ENCODE peak calls at places on chromosomes 6 and 20, in six cellular contexts. One of them, this sample, is unnamed.
A peak's percentile ranks its signal among the peaks of the same experiment; 100 is the strongest.

GRCh38 chr20:326645-327031 is 1.3 kb downstream of the SOX12 start:
- DNase-seq in HCT116: no peak
- DNase-seq in GM12878: no peak
- DNase-seq in H1: no peak
- DNase-seq in endothelial cell of umbilical vein: peak; percentile 41
- DNase-seq in K562: peak; percentile 51
- DNase-seq in this sample: no peak

GRCh38 chr6:43757966-43758616 is 11.9 kb upstream of the VEGFA start:
- DNase-seq in HCT116: no peak
- DNase-seq in GM12878: no peak
- DNase-seq in H1: no peak
- DNase-seq in endothelial cell of umbilical vein: no peak
- DNase-seq in K562: no peak
- DNase-seq in this sample: no peak

GRCh38 chr6:143233563-143234285 is 173.0 kb downstream of the AIG1 start:
- DNase-seq in HCT116: no peak
- DNase-seq in GM12878: no peak
- DNase-seq in H1: peak; percentile 54
- DNase-seq in endothelial cell of umbilical vein: no peak
- DNase-seq in K562: no peak
- DNase-seq in this sample: no peak

GRCh38 chr6:138518054-138518453 is 18.8 kb upstream of the NHSL1 start:
- DNase-seq in HCT116: no peak
- DNase-seq in GM12878: no peak
- DNase-seq in H1: no peak
- DNase-seq in endothelial cell of umbilical vein: no peak
- DNase-seq in K562: no peak
- DNase-seq in this sample: no peak

GRCh38 chr6:134532694-134533624 is 215.0 kb upstream of the SGK1 start:
- DNase-seq in HCT116: no peak
- DNase-seq in GM12878: no peak
- DNase-seq in H1: no peak
- DNase-seq in endothelial cell of umbilical vein: no peak
- DNase-seq in K562: peak; percentile 29
- DNase-seq in this sample: no peak

GRCh38 chr6:35718911-35719381 is 17.9 kb upstream of the ARMC12 start:
- DNase-seq in HCT116: no peak
- DNase-seq in GM12878: no peak
- DNase-seq in H1: no peak
- DNase-seq in endothelial cell of umbilical vein: peak; percentile 49
- DNase-seq in K562: no peak
- DNase-seq in this sample: no peak

GRCh38 chr6:111642463-111643158 is 36.9 kb upstream of the TRAF3IP2 start:
- DNase-seq in HCT116: peak; percentile 70
- DNase-seq in GM12878: peak; percentile 21
- DNase-seq in H1: peak; percentile 69
- DNase-seq in endothelial cell of umbilical vein: peak; percentile 79
- DNase-seq in K562: peak; percentile 73
- DNase-seq in this sample: peak; percentile 66

GRCh38 chr6:106512048-106512957 is 117.0 kb downstream of the RTN4IP1 start:
- DNase-seq in HCT116: no peak
- DNase-seq in GM12878: no peak
- DNase-seq in H1: peak; percentile 79
- DNase-seq in endothelial cell of umbilical vein: peak; percentile 71
- DNase-seq in K562: peak; percentile 16
- DNase-seq in this sample: no peak

GRCh38 chr20:3876676-3877075 is 12.5 kb upstream of the PANK2 start:
- DNase-seq in HCT116: no peak
- DNase-seq in GM12878: no peak
- DNase-seq in H1: no peak
- DNase-seq in endothelial cell of umbilical vein: peak; percentile 62
- DNase-seq in K562: no peak
- DNase-seq in this sample: peak; percentile 27

GRCh38 chr20:20887593-20888272 is 175.3 kb upstream of the RALGAPA2 start:
- DNase-seq in HCT116: no peak
- DNase-seq in GM12878: no peak
- DNase-seq in H1: peak; percentile 72
- DNase-seq in endothelial cell of umbilical vein: no peak
- DNase-seq in K562: no peak
- DNase-seq in this sample: no peak

GRCh38 chr6:46329568-46329967 is 158.8 kb upstream of the ENPP5 start:
- DNase-seq in HCT116: no peak
- DNase-seq in GM12878: no peak
- DNase-seq in H1: no peak
- DNase-seq in endothelial cell of umbilical vein: no peak
- DNase-seq in K562: no peak
- DNase-seq in this sample: no peak

GRCh38 chr20:63567382-63568169 is 6.5 kb downstream of the HELZ2 start:
- DNase-seq in HCT116: no peak
- DNase-seq in GM12878: peak; percentile 60
- DNase-seq in H1: no peak
- DNase-seq in endothelial cell of umbilical vein: no peak
- DNase-seq in K562: no peak
- DNase-seq in this sample: no peak

GRCh38 chr6:116876635-116877611 is at the start of gene RFX6:
- DNase-seq in HCT116: no peak
- DNase-seq in GM12878: no peak
- DNase-seq in H1: peak; percentile 80
- DNase-seq in endothelial cell of umbilical vein: no peak
- DNase-seq in K562: peak; percentile 9
- DNase-seq in this sample: no peak

GRCh38 chr6:71498643-71499042 is 210.0 kb downstream of the OGFRL1 start:
- DNase-seq in HCT116: no peak
- DNase-seq in GM12878: no peak
- DNase-seq in H1: no peak
- DNase-seq in endothelial cell of umbilical vein: no peak
- DNase-seq in K562: no peak
- DNase-seq in this sample: no peak

GRCh38 chr6:39933669-39934059 is 598 bp downstream of the MOCS1 start:
- DNase-seq in HCT116: no peak
- DNase-seq in GM12878: no peak
- DNase-seq in H1: no peak
- DNase-seq in endothelial cell of umbilical vein: no peak
- DNase-seq in K562: no peak
- DNase-seq in this sample: no peak

GRCh38 chr20:22226849-22227248 is 357.5 kb downstream of the FOXA2 start:
- DNase-seq in HCT116: no peak
- DNase-seq in GM12878: peak; percentile 47
- DNase-seq in H1: no peak
- DNase-seq in endothelial cell of umbilical vein: no peak
- DNase-seq in K562: no peak
- DNase-seq in this sample: no peak

GRCh38 chr20:49893242-49894072 is 21.9 kb downstream of the SPATA2 start:
- DNase-seq in HCT116: no peak
- DNase-seq in GM12878: no peak
- DNase-seq in H1: no peak
- DNase-seq in endothelial cell of umbilical vein: no peak
- DNase-seq in K562: no peak
- DNase-seq in this sample: peak; percentile 14
- H3K9ac ChIP-seq in HCT116: no peak overlapping the region
- H3K9ac ChIP-seq in GM12878: peak overlapping the region; percentile 51
- H3K9ac ChIP-seq in H1: no peak overlapping the region
- H3K9ac ChIP-seq in endothelial cell of umbilical vein: no peak overlapping the region
- H3K9ac ChIP-seq in K562: no peak overlapping the region
- H3K9ac ChIP-seq in this sample: no peak overlapping the region

GRCh38 chr6:166381381-166381732 is 1.4 kb downstream of the MPC1 start:
- DNase-seq in HCT116: no peak
- DNase-seq in GM12878: no peak
- DNase-seq in H1: no peak
- DNase-seq in endothelial cell of umbilical vein: no peak
- DNase-seq in K562: no peak
- DNase-seq in this sample: no peak

GRCh38 chr6:166379800-166380199 is 2.9 kb downstream of the MPC1 start:
- DNase-seq in HCT116: no peak
- DNase-seq in GM12878: no peak
- DNase-seq in H1: no peak
- DNase-seq in endothelial cell of umbilical vein: peak; percentile 92
- DNase-seq in K562: no peak
- DNase-seq in this sample: no peak

GRCh38 chr6:166381733-166382499 is 824 bp downstream of the MPC1 start:
- DNase-seq in HCT116: peak; percentile 45
- DNase-seq in GM12878: peak; percentile 42
- DNase-seq in H1: peak; percentile 93
- DNase-seq in endothelial cell of umbilical vein: peak; percentile 31
- DNase-seq in K562: peak; percentile 90
- DNase-seq in this sample: peak; percentile 46

GRCh38 chr6:166382933-166383816 is at the start of gene MPC1:
- DNase-seq in HCT116: peak; percentile 85
- DNase-seq in GM12878: peak; percentile 81
- DNase-seq in H1: peak; percentile 95
- DNase-seq in endothelial cell of umbilical vein: peak; percentile 96
- DNase-seq in K562: peak; percentile 98
- DNase-seq in this sample: peak; percentile 92

GRCh38 chr6:166382500-166382932 is 224 bp downstream of the MPC1 start:
- DNase-seq in HCT116: no peak
- DNase-seq in GM12878: no peak
- DNase-seq in H1: no peak
- DNase-seq in endothelial cell of umbilical vein: no peak
- DNase-seq in K562: no peak
- DNase-seq in this sample: no peak
- TF ChIP-seq POLR2A in HCT116: no peak
- TF ChIP-seq POLR2A in GM12878: peak; percentile 87
- TF ChIP-seq POLR2A in H1: no peak
- TF ChIP-seq POLR2A in endothelial cell of umbilical vein: peak; percentile 30
- TF ChIP-seq POLR2A in K562: peak; percentile 86
- TF ChIP-seq POLR2A in this sample: no peak

DNA sequence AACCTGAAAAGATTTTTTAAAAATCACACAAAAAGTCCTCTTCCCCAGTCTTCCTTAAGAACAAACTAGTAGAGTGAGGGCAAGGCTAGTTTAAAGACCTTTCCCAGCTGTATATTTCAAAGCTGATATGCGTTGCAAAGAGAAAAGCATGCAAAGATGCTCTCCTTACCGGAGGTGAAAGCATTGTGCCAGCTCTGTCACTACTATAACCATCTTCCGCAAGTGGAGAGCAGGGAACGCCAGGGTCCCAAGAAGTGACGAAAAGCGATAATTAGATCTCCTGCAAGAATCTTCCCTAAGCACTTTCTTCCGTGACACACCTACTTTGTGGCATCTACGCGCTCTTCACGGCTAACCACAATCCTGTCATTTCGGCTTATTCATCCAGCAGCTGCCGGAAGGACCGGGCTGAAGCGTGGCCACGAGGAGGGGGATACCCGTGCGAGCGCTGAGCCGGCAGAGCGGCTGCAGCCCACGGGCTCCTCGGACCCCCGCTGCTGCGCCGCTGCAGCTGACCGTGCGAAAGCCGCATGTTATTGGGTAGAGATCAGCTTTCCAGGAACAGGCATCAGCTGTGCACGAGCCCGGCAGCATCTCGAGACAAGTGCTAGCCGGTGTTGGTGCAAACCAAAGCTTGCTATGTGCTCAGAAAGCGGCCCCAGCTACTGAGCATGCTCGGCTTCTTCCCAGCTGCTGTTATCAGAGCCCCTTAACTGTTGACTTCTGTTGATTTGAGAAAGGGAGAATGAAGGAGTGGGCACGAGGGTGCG is 57.2 kb upstream of the ARHGAP18 start:
- DNase-seq in HCT116: no peak
- DNase-seq in GM12878: no peak
- DNase-seq in H1: peak; percentile 66
- DNase-seq in endothelial cell of umbilical vein: peak; percentile 57
- DNase-seq in K562: peak; percentile 71
- DNase-seq in this sample: peak; percentile 77
- H3K9ac ChIP-seq in HCT116: peak overlapping the region; percentile 52
- H3K9ac ChIP-seq in GM12878: no peak overlapping the region
- H3K9ac ChIP-seq in H1: no peak overlapping the region
- H3K9ac ChIP-seq in endothelial cell of umbilical vein: no peak overlapping the region
- H3K9ac ChIP-seq in K562: no peak overlapping the region
- H3K9ac ChIP-seq in this sample: no peak overlapping the region

DNA sequence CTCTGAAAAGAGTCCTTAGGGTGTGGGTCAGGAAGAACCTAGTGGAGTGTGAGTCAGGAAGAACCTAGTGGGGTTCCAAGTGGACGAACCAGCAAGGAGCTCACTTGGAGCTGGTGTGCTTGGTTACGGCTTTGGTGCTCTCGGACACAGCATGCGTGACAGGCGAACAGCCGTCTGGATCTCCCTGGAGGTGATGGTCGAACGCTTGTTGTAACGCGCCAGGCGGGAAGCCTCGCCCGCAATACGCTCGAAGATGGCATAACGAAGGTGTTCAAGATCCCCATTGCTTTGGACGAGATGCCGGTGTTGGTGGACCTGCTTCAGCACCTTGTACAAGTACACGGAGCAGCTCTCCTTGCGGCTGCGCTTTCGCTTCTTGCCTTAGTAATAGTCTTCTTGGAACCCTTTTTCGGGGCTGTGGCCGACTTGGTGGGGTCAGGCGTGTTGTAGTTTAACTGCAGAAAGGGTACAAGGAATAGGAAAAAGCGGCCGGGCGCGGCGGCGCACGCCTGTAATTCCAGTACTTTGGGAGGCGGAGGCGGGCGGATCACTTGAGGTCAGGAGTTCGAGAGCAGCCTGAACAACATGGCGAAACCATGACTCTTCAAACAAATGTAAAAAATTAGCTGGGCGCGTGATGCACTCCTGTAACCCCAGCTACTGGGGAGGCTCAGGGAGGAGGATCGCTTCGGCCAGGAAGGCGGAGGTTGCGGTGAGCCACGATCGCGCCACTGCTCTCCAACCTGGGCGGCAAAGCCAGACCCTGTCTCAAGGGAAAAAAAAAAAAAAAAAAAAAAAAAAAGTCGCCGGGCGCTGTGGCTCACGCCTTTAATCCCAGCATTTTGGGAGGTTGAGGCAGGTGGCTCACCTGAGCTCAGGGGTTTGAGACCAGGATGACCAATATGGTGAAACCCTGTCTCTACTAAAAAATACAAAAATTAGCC is 48.0 kb downstream of the OR2B2 start:
- DNase-seq in HCT116: no peak
- DNase-seq in GM12878: no peak
- DNase-seq in H1: peak; percentile 45
- DNase-seq in endothelial cell of umbilical vein: peak; percentile 22
- DNase-seq in K562: peak; percentile 43
- DNase-seq in this sample: peak; percentile 15
- TF ChIP-seq POLR2A in HCT116: no peak
- TF ChIP-seq POLR2A in GM12878: peak; percentile 53
- TF ChIP-seq POLR2A in H1: no peak
- TF ChIP-seq POLR2A in endothelial cell of umbilical vein: no peak
- TF ChIP-seq POLR2A in K562: no peak
- TF ChIP-seq POLR2A in this sample: no peak

This sample was measured in IMR-90.